ENCODE peak calls at places on chromosome 5, in six cellular contexts. T is HCT116, H is spleen, S is sigmoid colon, Z is right lobe of liver, W is breast epithelium. V is an unnamed sample. For H3K4me1, the result is how much of the 10 kb centered on the place peaks cover.

GRCh38 chr5:177405312-177405711 is 4.1 kb downstream of the F12 start:
- DNase-seq in T (no peak), H (no peak), S (no peak), Z (no peak), W (no peak), V (no peak)

GRCh38 chr5:6634788-6635430 is 1.7 kb downstream of the SRD5A1 start:
- DNase-seq in T (no peak), H (no peak), S (no peak), Z (no peak), W (no peak), V (no peak)

GRCh38 chr5:14400085-14400484 is 181.5 kb upstream of the OTULINL start:
- DNase-seq in T (no peak), H (no peak), S (no peak), Z (no peak), W (no peak), V (no peak)

GRCh38 chr5:52987711-52988329 is 1.3 kb upstream of the ITGA2 start:
- DNase-seq in T (peak), H (no peak), S (no peak), Z (no peak), W (no peak), V (no peak)

GRCh38 chr5:41629897-41630296 is 119.5 kb upstream of the PLCXD3 start:
- DNase-seq in T (no peak), H (no peak), S (no peak), Z (no peak), W (no peak), V (no peak)

GRCh38 chr5:134079748-134080581 is 34.5 kb upstream of the TCF7 start:
- DNase-seq in T (no peak), H (peak), S (peak), Z (no peak), W (no peak), V (peak)

GRCh38 chr5:139678751-139679750 is 30.9 kb downstream of the CXXC5 start:
- DNase-seq in T (no peak), H (no peak), S (no peak), Z (no peak), W (no peak), V (no peak)

GRCh38 chr5:101561018-101561417 is 657.9 kb upstream of the ST8SIA4 start:
- DNase-seq in T (no peak), H (no peak), S (no peak), Z (no peak), W (no peak), V (no peak)

GRCh38 chr5:26192496-26192895 is 845.9 kb downstream of the CDH9 start:
- DNase-seq in T (no peak), H (no peak), S (no peak), Z (no peak), W (no peak), V (no peak)

GRCh38 chr5:136018814-136019777 is 9.7 kb upstream of the TGFBI start:
- DNase-seq in T (no peak), H (no peak), S (peak), Z (peak), W (no peak), V (no peak)

GRCh38 chr5:159987031-159987674 is 21.8 kb upstream of the TTC1 start:
- DNase-seq in T (peak), H (peak), S (peak), Z (peak), W (peak), V (peak)

GRCh38 chr5:36915653-36916052 is 39.1 kb downstream of the NIPBL start:
- DNase-seq in T (no peak), H (no peak), S (no peak), Z (no peak), W (no peak), V (no peak)

GRCh38 chr5:83485842-83486241 is 14.3 kb downstream of the VCAN start:
- DNase-seq in T (no peak), H (no peak), S (no peak), Z (no peak), W (no peak), V (no peak)

GRCh38 chr5:56686337-56687198 is 128.8 kb upstream of the MAP3K1 start:
- DNase-seq in T (no peak), H (peak), S (no peak), Z (no peak), W (no peak), V (peak)

GRCh38 chr5:140321796-140322195 is 18.9 kb upstream of the PFDN1 start:
- DNase-seq in T (no peak), H (peak), S (peak), Z (peak), W (no peak), V (no peak)

GRCh38 chr5:94130077-94130476 is 388.7 kb upstream of the POU5F2 start:
- DNase-seq in T (no peak), H (no peak), S (no peak), Z (no peak), W (no peak), V (no peak)

GRCh38 chr5:97501965-97502305 is 318.9 kb upstream of the RIOK2 start:
- DNase-seq in T (no peak), H (no peak), S (no peak), Z (no peak), W (no peak), V (no peak)

GRCh38 chr5:83562207-83562606 is 90.7 kb downstream of the VCAN start:
- DNase-seq in T (no peak), H (no peak), S (no peak), Z (no peak), W (no peak), V (no peak)

GRCh38 chr5:179827684-179828083 is 7.0 kb downstream of the SQSTM1 start:
- DNase-seq in T (no peak), H (peak), S (peak), Z (no peak), W (no peak), V (peak)

GRCh38 chr5:92939428-92939827 is 641.6 kb downstream of the NR2F1-AS1 start:
- DNase-seq in T (no peak), H (no peak), S (no peak), Z (no peak), W (no peak), V (no peak)

GRCh38 chr5:79512692-79513518 is 1.0 kb downstream of the HOMER1 start:
- DNase-seq in T (no peak), H (no peak), S (no peak), Z (no peak), W (no peak), V (no peak)

GRCh38 chr5:136034976-136035375 is 6.2 kb downstream of the TGFBI start:
- DNase-seq in T (no peak), H (peak), S (peak), Z (peak), W (no peak), V (no peak)

GRCh38 chr5:53464722-53465121 is 15.7 kb upstream of the FST start:
- DNase-seq in T (no peak), H (no peak), S (no peak), Z (no peak), W (no peak), V (no peak)

GRCh38 chr5:72121052-72121451 is 13.8 kb downstream of the MAP1B start:
- DNase-seq in T (no peak), H (no peak), S (no peak), Z (no peak), W (no peak), V (no peak)
- H3K4me1 ChIP-seq in T (under half), H (under half), S (under half), Z (under half), W (under half), V (under half)

DNA sequence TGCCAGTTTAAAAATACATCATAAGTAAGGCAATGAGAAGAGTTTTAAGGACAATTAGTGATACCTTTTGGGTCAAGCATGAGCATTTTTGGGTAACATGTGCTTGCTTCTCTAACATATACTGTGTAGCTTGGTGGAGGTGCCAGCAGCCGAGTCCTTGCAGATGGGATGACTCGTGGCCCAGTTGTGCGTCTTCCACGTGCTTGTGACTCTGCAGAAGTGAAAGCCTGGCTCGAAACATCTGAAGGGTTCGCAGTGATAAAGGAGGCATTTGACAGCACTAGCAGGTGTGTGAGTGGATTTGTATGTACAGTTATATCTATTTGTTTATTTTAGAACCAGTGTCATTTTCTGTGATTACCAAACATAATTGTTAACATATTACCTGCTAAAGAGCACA is 18.2 kb downstream of the HMGCR start:
- DNase-seq in T (no peak), H (no peak), S (no peak), Z (no peak), W (no peak), V (no peak)
- H3K27ac ChIP-seq in T (no peak), H (no peak), S (no peak), Z (no peak), W (no peak), V (no peak)

GRCh38 chr5:18720002-18720401 is 1085.7 kb downstream of the TAF11L14 start:
- DNase-seq in T (no peak), H (no peak), S (no peak), Z (no peak), W (no peak), V (no peak)
- TF ChIP-seq POLR2A in T (no peak), H (no peak), S (no peak), Z (no peak), W (no peak), V (no peak)

DNA sequence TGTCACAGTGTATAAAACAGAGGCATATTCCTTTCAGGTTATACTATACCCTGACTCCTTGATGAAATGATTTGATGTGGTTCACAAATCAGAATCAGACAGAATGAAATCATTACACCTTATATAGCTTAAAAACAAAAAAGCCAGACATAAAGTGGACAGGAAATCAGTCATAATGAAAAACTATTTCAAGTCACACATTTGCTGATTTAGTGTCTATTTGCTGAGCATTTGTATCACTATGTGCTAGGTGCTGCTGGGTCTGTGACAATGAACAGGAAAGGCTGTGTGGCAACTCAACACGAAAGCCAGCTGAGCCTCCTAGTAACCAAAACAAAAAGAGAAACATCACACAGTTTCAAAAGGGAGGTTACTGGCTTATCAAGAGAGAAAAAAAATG is 194.0 kb downstream of the EFNA5 start:
- DNase-seq in T (no peak), H (no peak), S (no peak), Z (no peak), W (no peak), V (no peak)
- H3K4me1 ChIP-seq in T (under half), H (under half), S (under half), Z (under half), W (under half), V (under half)

GRCh38 chr5:172716796-172717313 is 54.1 kb downstream of the DUSP1 start:
- DNase-seq in T (peak), H (peak), S (peak), Z (peak), W (peak), V (peak)
- H3K27ac ChIP-seq in T (no peak), H (peak), S (peak), Z (no peak), W (peak), V (no peak)

GRCh38 chr5:113263545-113263944 is 171.2 kb downstream of the TSSK1B start:
- DNase-seq in T (no peak), H (no peak), S (no peak), Z (no peak), W (no peak), V (no peak)
- TF ChIP-seq POLR2A in T (no peak), H (no peak), S (no peak), Z (no peak), W (no peak), V (no peak)

GRCh38 chr5:146635443-146635842 is 119.5 kb upstream of the GPR151 start:
- DNase-seq in T (no peak), H (no peak), S (no peak), Z (no peak), W (no peak), V (no peak)
- H3K4me1 ChIP-seq in T (under half), H (under half), S (under half), Z (under half), W (under half), V (under half)

GRCh38 chr5:55159763-55160492 is at the start of gene GPX8:
- DNase-seq in T (peak), H (no peak), S (no peak), Z (no peak), W (no peak), V (no peak)
- H3K27ac ChIP-seq in T (peak), H (peak), S (peak), Z (no peak), W (peak), V (no peak)

DNA sequence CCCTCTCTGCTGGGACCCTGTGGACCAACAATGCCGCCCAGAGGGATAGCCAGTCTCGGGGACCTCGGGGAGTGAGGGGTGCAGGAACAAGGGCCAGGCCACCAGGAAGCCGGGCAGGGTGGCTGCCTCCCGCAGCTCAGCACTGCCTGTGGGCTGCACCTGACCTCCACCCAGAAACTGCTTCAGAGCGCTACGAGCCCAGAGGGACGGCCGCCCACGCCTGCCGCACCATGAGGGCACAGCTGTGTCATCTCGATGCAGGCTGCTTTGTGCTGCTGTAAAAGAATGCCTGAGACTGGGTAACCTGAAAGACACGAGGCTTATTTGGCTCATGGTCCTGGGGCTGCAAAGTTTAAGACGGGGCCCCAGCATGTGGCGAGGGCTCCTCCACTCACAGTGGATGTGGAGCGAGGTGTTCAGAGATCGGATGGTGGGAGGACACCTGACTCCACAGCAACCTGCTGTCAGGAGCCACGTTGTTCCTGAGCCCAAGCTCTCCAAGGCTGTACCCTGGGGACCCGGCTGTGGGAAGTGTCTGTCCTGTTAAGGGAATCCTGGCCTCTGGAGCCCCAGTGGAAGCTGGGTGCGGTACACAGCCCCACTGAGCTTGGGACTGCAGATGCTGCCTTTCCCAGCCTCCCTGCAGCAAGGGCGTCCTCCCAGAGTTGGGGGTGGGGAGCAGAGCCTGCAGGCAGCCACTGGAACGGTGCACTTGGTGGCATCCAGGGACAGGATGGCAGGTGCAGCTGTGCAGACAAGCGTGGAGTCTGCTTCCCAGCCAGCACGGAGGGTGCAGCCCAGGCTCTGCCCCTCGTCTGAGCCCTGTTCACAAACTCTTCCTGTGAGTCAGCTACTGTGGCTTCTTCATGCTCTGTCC is 11.8 kb upstream of the ZDHHC11 start:
- DNase-seq in T (no peak), H (no peak), S (no peak), Z (no peak), W (no peak), V (no peak)
- TF ChIP-seq POLR2A in T (no peak), H (no peak), S (no peak), Z (no peak), W (no peak), V (no peak)

V was measured in Peyer's patch.